ENCODE peak calls at places on chromosomes 13 and 19, in ten cellular contexts. E is tibial artery, T is uterus, O is colonic mucosa, Q is OCI-LY7, L is upper lobe of right lung, M is PC-3, I is fibroblast of lung, W is right atrium auricular region, F is ovary. Z is an unnamed sample. For H3K4me1, the result is how much of the 10 kb centered on the place peaks cover.

GRCh38 chr13:91312324-91312723 is 35.2 kb upstream of the MIR17HG start:
- DNase-seq in M (no peak), T (no peak), O (no peak), I (no peak), Q (peak), E (no peak), W (no peak), F (no peak), L (no peak), Z (no peak)

GRCh38 chr13:72229067-72229466 is 362.1 kb upstream of the DACH1 start:
- DNase-seq in L (no peak), T (no peak), Q (no peak), O (no peak), E (no peak), I (no peak), F (no peak), M (no peak), W (no peak), Z (no peak)

GRCh38 chr13:57552441-57552840 is 79.1 kb upstream of the PCDH17 start:
- DNase-seq in M (no peak), E (no peak), T (no peak), I (no peak), W (no peak), L (no peak), F (no peak), Q (no peak), O (no peak), Z (no peak)

GRCh38 chr13:112802808-112803207 is 113.0 kb downstream of the ATP11A start:
- DNase-seq in T (no peak), W (no peak), Q (no peak), L (no peak), E (no peak), M (no peak), O (no peak), I (no peak), F (no peak), Z (no peak)

GRCh38 chr19:30638889-30639288 is 266.7 kb downstream of the ZNF536 start:
- DNase-seq in M (no peak), W (no peak), F (no peak), O (no peak), T (no peak), Q (no peak), L (no peak), I (no peak), E (no peak), Z (no peak)

GRCh38 chr13:52827839-52828238 is 20.6 kb downstream of the PCDH8 start:
- DNase-seq in O (no peak), W (no peak), F (no peak), Q (no peak), M (no peak), T (no peak), I (no peak), L (no peak), E (no peak), Z (no peak)

GRCh38 chr13:29640665-29641064 is 45.2 kb upstream of the SLC7A1 start:
- DNase-seq in L (no peak), I (no peak), F (no peak), T (no peak), W (no peak), E (no peak), Q (no peak), O (no peak), M (no peak), Z (no peak)

GRCh38 chr13:53131361-53131760 is 102.7 kb downstream of the OLFM4 start:
- DNase-seq in I (no peak), E (no peak), W (no peak), F (no peak), O (no peak), T (no peak), M (no peak), L (no peak), Q (no peak), Z (no peak)

GRCh38 chr13:72953391-72953960 is 105.3 kb upstream of the KLF5 start:
- DNase-seq in E (no peak), O (peak), W (no peak), L (peak), T (no peak), M (no peak), F (no peak), Q (no peak), I (no peak), Z (peak)

GRCh38 chr19:19538077-19538764 is at the start of gene CILP2:
- DNase-seq in M (peak), T (no peak), E (peak), I (no peak), W (no peak), L (no peak), F (peak), Q (peak), O (peak), Z (no peak)

GRCh38 chr19:2474232-2475017 is 1.5 kb upstream of the GADD45B start:
- DNase-seq in I (peak), L (peak), T (peak), E (peak), F (peak), W (peak), Q (peak), M (peak), O (peak), Z (peak)

GRCh38 chr13:105972811-105973590 is 562.5 kb downstream of the EFNB2 start:
- DNase-seq in W (no peak), E (no peak), O (no peak), M (peak), Q (no peak), L (no peak), T (no peak), F (no peak), I (no peak), Z (no peak)

GRCh38 chr19:12939292-12939606 is 840 bp downstream of the CALR start:
- DNase-seq in E (no peak), W (no peak), T (no peak), I (peak), O (no peak), F (peak), M (peak), L (no peak), Q (peak), Z (no peak)

GRCh38 chr13:99617474-99618255 is 116.4 kb downstream of the TM9SF2 start:
- DNase-seq in I (peak), F (peak), O (peak), M (peak), L (no peak), Q (peak), E (peak), W (no peak), T (no peak), Z (no peak)

GRCh38 chr19:401836-402535 is 7.0 kb downstream of the C2CD4C start:
- DNase-seq in T (peak), I (no peak), Q (no peak), F (no peak), O (no peak), E (no peak), M (no peak), W (no peak), L (peak), Z (no peak)

GRCh38 chr13:39196957-39197644 is 158.8 kb downstream of the NHLRC3 start:
- DNase-seq in M (peak), L (no peak), I (no peak), E (no peak), Q (no peak), O (no peak), F (no peak), W (no peak), T (no peak), Z (no peak)

GRCh38 chr19:35942235-35942634 is 6.1 kb downstream of the LRFN3 start:
- DNase-seq in O (no peak), W (no peak), T (no peak), M (no peak), L (no peak), F (no peak), E (no peak), Q (no peak), I (no peak), Z (no peak)

GRCh38 chr13:44052843-44053607 is 173.3 kb downstream of the LACC1 start:
- DNase-seq in W (no peak), T (peak), L (peak), M (no peak), E (peak), F (peak), I (peak), Q (no peak), O (no peak), Z (no peak)

DNA sequence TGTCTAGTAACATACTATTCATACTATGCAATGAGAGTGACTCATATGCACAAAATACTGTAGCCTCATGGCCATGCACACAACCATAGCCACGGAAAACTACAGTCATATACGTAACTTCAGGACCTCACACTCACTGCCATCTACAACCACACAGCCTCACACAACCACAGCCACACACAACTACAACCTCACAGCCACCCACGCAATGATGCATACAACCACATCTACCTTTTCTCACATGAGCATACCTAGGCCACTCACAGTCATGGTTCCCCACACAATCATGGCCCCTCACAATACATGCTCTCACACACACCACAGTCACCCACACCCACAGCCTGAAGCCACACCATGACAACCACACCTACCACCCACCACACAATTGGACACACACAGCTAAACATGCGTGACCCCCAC is 8.7 kb upstream of the TNFSF14 start:
- DNase-seq in E (no peak), O (no peak), M (peak), W (no peak), F (no peak), L (no peak), T (no peak), I (no peak), Q (no peak), Z (no peak)
- H3K4me1 ChIP-seq in E (under half), O (under half), M (under half), W (under half), F (under half), L (under half), T (under half), I (under half), Q (under half), Z (under half)

GRCh38 chr13:74841123-74841522 is 640.8 kb downstream of the TBC1D4 start:
- DNase-seq in W (no peak), O (no peak), Q (no peak), M (no peak), F (no peak), T (no peak), L (no peak), I (no peak), E (no peak), Z (no peak)

GRCh38 chr13:74835579-74835978 is 646.4 kb downstream of the TBC1D4 start:
- DNase-seq in I (no peak), O (no peak), T (no peak), E (no peak), L (no peak), Q (no peak), M (no peak), F (no peak), W (no peak), Z (no peak)

GRCh38 chr13:74839656-74840055 is 642.3 kb downstream of the TBC1D4 start:
- DNase-seq in M (peak), F (no peak), W (no peak), L (no peak), Q (no peak), O (no peak), I (peak), T (no peak), E (no peak), Z (no peak)

GRCh38 chr13:74838096-74838495 is 643.9 kb downstream of the TBC1D4 start:
- DNase-seq in M (no peak), Q (no peak), I (no peak), T (no peak), L (no peak), O (no peak), E (no peak), F (no peak), W (no peak), Z (no peak)

DNA sequence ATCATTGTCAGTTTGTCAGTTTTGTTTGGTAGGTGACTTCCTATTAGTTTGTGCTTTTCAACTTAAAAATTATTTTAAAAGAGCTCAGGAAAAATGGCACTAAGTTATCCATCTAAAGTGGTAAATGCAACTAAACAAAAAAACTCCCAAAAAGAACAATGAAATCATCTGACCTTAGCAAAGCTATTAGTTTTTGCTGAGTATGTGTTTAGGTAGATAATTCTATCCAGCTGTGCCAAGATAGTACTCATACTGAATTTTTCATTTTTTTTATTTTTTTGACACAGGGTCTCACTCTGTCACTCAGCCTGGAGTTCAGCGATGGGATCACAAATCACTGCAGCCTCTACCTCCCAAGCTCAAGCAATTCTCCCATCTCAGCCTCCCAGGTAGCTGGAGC is 645.3 kb downstream of the TBC1D4 start:
- DNase-seq in T (no peak), F (no peak), E (no peak), L (no peak), I (no peak), Q (no peak), M (no peak), O (no peak), W (no peak), Z (no peak)
- H3K4me1 ChIP-seq in T (under half), F (under half), E (under half), L (under half), I (under half), Q (under half), M (under half), O (under half), W (under half), Z (under half)

DNA sequence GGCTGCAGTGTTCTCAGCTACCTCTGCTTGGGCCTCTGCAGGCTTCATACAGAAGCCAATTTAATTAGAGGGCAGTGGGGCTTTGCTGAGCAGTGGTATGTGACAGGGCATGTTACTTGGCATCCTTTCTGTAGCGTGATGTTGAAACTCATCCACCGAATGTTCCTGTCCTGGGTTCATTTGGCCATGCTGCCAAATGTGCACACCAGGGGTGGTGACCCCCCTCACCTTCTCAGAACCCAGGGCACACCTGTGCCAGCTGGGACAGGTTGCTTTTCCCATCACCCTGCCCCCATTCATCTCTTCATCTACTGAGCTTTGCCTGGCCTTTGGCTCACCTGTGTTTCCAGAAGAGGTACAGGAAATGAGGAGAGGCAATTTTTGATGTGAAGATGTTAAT is 231.0 kb downstream of the TEX29 start:
- DNase-seq in E (no peak), W (no peak), I (no peak), O (no peak), F (no peak), M (no peak), Q (no peak), T (no peak), L (no peak), Z (peak)
- H3K4me1 ChIP-seq in E (under half), W (under half), I (under half), O (under half), F (under half), M (under half), Q (under half), T (under half), L (under half), Z (under half)

DNA sequence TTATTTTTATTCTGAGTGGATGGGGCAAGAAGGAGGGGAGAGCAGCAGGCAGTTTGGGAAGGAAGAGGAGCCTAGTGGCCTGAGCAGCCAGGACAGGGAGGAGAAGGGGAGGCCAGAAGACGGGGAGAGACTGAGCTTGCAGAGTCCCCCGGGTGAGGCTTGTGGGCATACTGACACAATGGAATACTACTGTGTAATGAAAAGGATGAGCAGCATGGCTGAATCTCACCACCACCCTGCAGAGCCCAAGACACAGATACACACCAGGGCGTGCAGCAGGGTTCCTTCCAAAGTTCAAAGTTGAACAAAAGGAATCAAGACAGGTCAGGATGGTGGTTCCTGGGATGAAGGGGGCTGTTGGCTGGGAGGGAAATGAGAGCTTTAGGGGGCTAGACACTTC is 8.1 kb upstream of the SMG9 start:
- DNase-seq in T (no peak), E (no peak), M (no peak), O (no peak), L (no peak), F (no peak), Q (no peak), W (no peak), I (no peak), Z (no peak)
- H3K4me1 ChIP-seq in T (under half), E (under half), M (half or more), O (under half), L (under half), F (under half), Q (half or more), W (under half), I (under half), Z (under half)

DNA sequence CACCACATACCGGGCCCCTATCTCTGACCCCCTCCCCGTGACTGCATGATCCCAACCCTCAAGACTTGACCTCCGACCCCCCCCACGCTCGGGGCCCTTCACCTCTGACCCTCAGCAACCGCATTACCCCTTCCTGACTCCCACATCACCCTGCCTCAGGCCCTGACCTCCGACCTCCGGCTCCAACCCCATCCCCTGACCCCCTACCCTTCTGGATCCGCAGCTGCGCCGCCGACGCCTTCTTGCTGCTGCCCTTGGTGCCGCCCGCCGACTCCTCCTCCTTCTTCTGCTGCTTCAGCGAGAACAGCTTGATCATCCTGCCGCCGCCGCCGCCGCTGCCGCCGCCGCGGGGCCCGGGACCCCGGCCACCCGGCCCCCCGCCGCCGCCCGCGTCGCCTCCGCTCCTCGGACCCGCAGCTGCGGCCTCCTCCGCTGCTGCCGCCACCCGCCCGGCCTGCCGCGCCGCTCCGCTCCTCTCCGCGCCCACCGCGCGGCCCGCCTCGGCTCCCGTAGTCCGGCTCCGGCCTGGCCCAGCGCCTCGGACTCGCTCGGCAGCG is at the start of gene UBE2M:
- DNase-seq in W (peak), T (peak), M (no peak), I (no peak), F (peak), O (peak), L (peak), E (peak), Q (peak), Z (peak)
- H3K4me1 ChIP-seq in W (half or more), T (under half), M (half or more), I (under half), F (under half), O (under half), L (half or more), E (half or more), Q (under half), Z (under half)

DNA sequence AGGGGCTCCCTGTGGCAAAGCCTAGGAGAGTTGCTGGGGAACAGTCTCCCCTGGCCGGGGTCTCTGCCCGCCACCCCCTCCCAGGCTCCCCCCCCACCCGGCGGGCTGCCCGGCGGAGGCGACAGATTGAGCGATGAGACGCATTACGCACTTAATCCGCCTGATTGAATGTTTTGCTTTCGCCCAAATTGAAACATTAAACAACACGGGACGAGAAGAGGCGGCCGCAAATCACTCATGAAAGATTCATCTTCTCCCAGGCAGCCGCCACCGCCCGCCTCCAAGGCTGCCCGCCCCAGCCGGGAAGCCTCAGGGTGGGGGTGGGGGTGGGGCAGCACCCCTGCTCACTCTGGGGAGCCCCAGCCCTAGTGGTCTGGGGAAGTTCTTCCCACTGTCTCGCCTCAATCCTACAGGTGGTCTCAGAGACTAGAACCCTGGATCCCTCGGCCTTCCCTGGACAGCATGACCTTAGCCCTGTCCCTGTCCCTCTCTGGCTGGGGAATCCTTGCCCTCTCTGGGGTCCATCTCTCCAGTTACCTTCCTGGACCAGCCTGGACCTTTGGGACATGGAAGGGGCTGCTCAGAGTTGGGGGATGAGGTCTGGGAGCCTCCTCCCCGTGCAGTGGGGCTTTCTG is 7.6 kb upstream of the ERFL start:
- DNase-seq in E (no peak), I (no peak), F (no peak), L (no peak), Q (no peak), T (no peak), W (no peak), M (no peak), O (no peak), Z (no peak)
- H3K4me1 ChIP-seq in E (under half), I (under half), F (under half), L (under half), Q (half or more), T (under half), W (under half), M (under half), O (under half), Z (under half)

GRCh38 chr13:20825476-20825875 is 51.7 kb upstream of the EEF1AKMT1 start:
- DNase-seq in E (no peak), I (peak), M (no peak), W (no peak), T (no peak), F (no peak), L (no peak), Q (peak), O (no peak), Z (no peak)
- H3K4me1 ChIP-seq in E (under half), I (under half), M (under half), W (under half), T (under half), F (under half), L (under half), Q (under half), O (under half), Z (under half)

GRCh38 chr19:45978156-45978555 is 4.5 kb upstream of the NOVA2 start:
- DNase-seq in L (no peak), F (no peak), E (no peak), I (no peak), T (no peak), Q (no peak), M (no peak), O (no peak), W (no peak), Z (no peak)

GRCh38 chr19:45975296-45975695 is 1.6 kb upstream of the NOVA2 start:
- DNase-seq in O (no peak), Q (no peak), T (no peak), L (no peak), F (no peak), W (no peak), M (no peak), E (no peak), I (no peak), Z (no peak)

GRCh38 chr19:45972944-45973525 is 630 bp downstream of the NOVA2 start:
- DNase-seq in O (no peak), Q (no peak), M (no peak), F (no peak), I (no peak), E (no peak), L (no peak), T (no peak), W (no peak), Z (no peak)

GRCh38 chr19:45973564-45974338 is at the start of gene NOVA2:
- DNase-seq in O (peak), T (peak), F (peak), Q (peak), I (peak), E (peak), L (peak), W (peak), M (peak), Z (peak)

DNA sequence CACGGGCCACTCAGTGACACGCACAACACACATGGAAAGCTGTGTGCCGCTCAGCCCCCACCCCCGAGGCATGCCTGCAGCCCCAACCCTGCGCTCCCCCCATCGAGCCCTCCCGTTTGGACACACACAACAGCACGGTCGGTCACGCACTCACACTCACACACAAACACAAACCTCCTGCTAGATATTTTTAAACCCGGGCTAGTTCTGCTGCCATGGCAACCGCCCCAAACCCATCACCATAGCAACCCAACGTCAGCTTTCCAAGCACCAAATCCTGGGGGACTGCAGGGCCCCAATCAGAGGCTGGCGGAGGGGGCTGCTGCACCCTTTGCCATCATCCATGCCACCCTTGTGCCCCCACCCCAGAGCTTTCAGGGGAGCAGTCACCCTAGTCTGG is 2.5 kb upstream of the NOVA2 start:
- DNase-seq in W (no peak), O (no peak), I (no peak), F (no peak), Q (no peak), E (no peak), M (no peak), T (no peak), L (no peak), Z (no peak)
- H3K4me1 ChIP-seq in W (under half), O (under half), I (under half), F (under half), Q (under half), E (under half), M (under half), T (under half), L (under half), Z (under half)

Z was measured in pancreas.